ENCODE peak calls at places on chromosomes 11 and 22, in five cellular contexts. One of them, this sample, is unnamed.

GRCh38 chr22:46425011-46425410 is 89.5 kb downstream of the TRMU start:
- DNase-seq in LNCaP clone FGC: no peak
- DNase-seq in PC-9: no peak
- DNase-seq in mammary epithelial cell: peak
- DNase-seq in A549: no peak
- DNase-seq in this sample: no peak

GRCh38 chr11:112745958-112746357 is 215.3 kb upstream of the NCAM1 start:
- DNase-seq in LNCaP clone FGC: no peak
- DNase-seq in PC-9: no peak
- DNase-seq in mammary epithelial cell: no peak
- DNase-seq in A549: no peak
- DNase-seq in this sample: no peak

GRCh38 chr22:46055176-46055850 is 78.4 kb upstream of the WNT7B start:
- DNase-seq in LNCaP clone FGC: no peak
- DNase-seq in PC-9: no peak
- DNase-seq in mammary epithelial cell: peak
- DNase-seq in A549: no peak
- DNase-seq in this sample: peak

GRCh38 chr11:70482529-70482917 is 84.2 kb downstream of the CTTN start:
- DNase-seq in LNCaP clone FGC: no peak
- DNase-seq in PC-9: no peak
- DNase-seq in mammary epithelial cell: no peak
- DNase-seq in A549: no peak
- DNase-seq in this sample: no peak

GRCh38 chr11:102345923-102346322 is 1.1 kb upstream of the BIRC2 start:
- DNase-seq in LNCaP clone FGC: no peak
- DNase-seq in PC-9: no peak
- DNase-seq in mammary epithelial cell: peak
- DNase-seq in A549: peak
- DNase-seq in this sample: no peak

GRCh38 chr11:129372609-129373488 is 2.8 kb upstream of the BARX2 start:
- DNase-seq in LNCaP clone FGC: no peak
- DNase-seq in PC-9: peak
- DNase-seq in mammary epithelial cell: no peak
- DNase-seq in A549: no peak
- DNase-seq in this sample: no peak

GRCh38 chr11:1081601-1082311 is 7.1 kb downstream of the MUC2 start:
- DNase-seq in LNCaP clone FGC: no peak
- DNase-seq in PC-9: no peak
- DNase-seq in mammary epithelial cell: no peak
- DNase-seq in A549: no peak
- DNase-seq in this sample: peak

GRCh38 chr22:22037740-22038139 is 55.2 kb upstream of the TOP3B start:
- DNase-seq in LNCaP clone FGC: no peak
- DNase-seq in PC-9: no peak
- DNase-seq in mammary epithelial cell: no peak
- DNase-seq in A549: no peak
- DNase-seq in this sample: no peak

GRCh38 chr22:46060292-46061123 is 83.5 kb upstream of the WNT7B start:
- DNase-seq in LNCaP clone FGC: no peak
- DNase-seq in PC-9: no peak
- DNase-seq in mammary epithelial cell: peak
- DNase-seq in A549: no peak
- DNase-seq in this sample: no peak

GRCh38 chr22:38862375-38863329 is 9.4 kb downstream of the CBX6 start:
- DNase-seq in LNCaP clone FGC: no peak
- DNase-seq in PC-9: no peak
- DNase-seq in mammary epithelial cell: no peak
- DNase-seq in A549: no peak
- DNase-seq in this sample: peak

GRCh38 chr22:49368976-49369725 is 458.5 kb downstream of the BRD1 start:
- DNase-seq in LNCaP clone FGC: no peak
- DNase-seq in PC-9: no peak
- DNase-seq in mammary epithelial cell: no peak
- DNase-seq in A549: peak
- DNase-seq in this sample: no peak

GRCh38 chr11:16182553-16182952 is 173.8 kb downstream of the SOX6 start:
- DNase-seq in LNCaP clone FGC: no peak
- DNase-seq in PC-9: no peak
- DNase-seq in mammary epithelial cell: no peak
- DNase-seq in A549: no peak
- DNase-seq in this sample: no peak

GRCh38 chr11:100930185-100930778 is 199.3 kb downstream of the PGR start:
- DNase-seq in LNCaP clone FGC: no peak
- DNase-seq in PC-9: no peak
- DNase-seq in mammary epithelial cell: peak
- DNase-seq in A549: peak
- DNase-seq in this sample: no peak

GRCh38 chr11:117796456-117797428 is at the start of gene DSCAML1:
- DNase-seq in LNCaP clone FGC: no peak
- DNase-seq in PC-9: no peak
- DNase-seq in mammary epithelial cell: no peak
- DNase-seq in A549: no peak
- DNase-seq in this sample: no peak

GRCh38 chr22:46337870-46338269 is 2.4 kb downstream of the TRMU start:
- DNase-seq in LNCaP clone FGC: no peak
- DNase-seq in PC-9: no peak
- DNase-seq in mammary epithelial cell: no peak
- DNase-seq in A549: no peak
- DNase-seq in this sample: peak

GRCh38 chr11:121671276-121672168 is 218.8 kb upstream of the SORL1-AS1 start:
- DNase-seq in LNCaP clone FGC: peak
- DNase-seq in PC-9: no peak
- DNase-seq in mammary epithelial cell: no peak
- DNase-seq in A549: no peak
- DNase-seq in this sample: no peak

GRCh38 chr22:45587638-45588481 is 83.8 kb upstream of the ATXN10 start:
- DNase-seq in LNCaP clone FGC: no peak
- DNase-seq in PC-9: peak
- DNase-seq in mammary epithelial cell: no peak
- DNase-seq in A549: peak
- DNase-seq in this sample: no peak

GRCh38 chr11:87020336-87020735 is 17.4 kb upstream of the TMEM135 start:
- DNase-seq in LNCaP clone FGC: no peak
- DNase-seq in PC-9: no peak
- DNase-seq in mammary epithelial cell: no peak
- DNase-seq in A549: no peak
- DNase-seq in this sample: no peak

GRCh38 chr11:102293873-102294601 is 23.2 kb upstream of the BIRC3 start:
- DNase-seq in LNCaP clone FGC: no peak
- DNase-seq in PC-9: no peak
- DNase-seq in mammary epithelial cell: peak
- DNase-seq in A549: peak
- DNase-seq in this sample: no peak

GRCh38 chr22:28051787-28052356 is 132.8 kb upstream of the PITPNB start:
- DNase-seq in LNCaP clone FGC: no peak
- DNase-seq in PC-9: peak
- DNase-seq in mammary epithelial cell: peak
- DNase-seq in A549: peak
- DNase-seq in this sample: no peak

GRCh38 chr11:58574851-58575250 is 805 bp downstream of the LPXN start:
- DNase-seq in LNCaP clone FGC: no peak
- DNase-seq in PC-9: no peak
- DNase-seq in mammary epithelial cell: peak
- DNase-seq in A549: no peak
- DNase-seq in this sample: no peak

GRCh38 chr11:96426356-96427103 is 36.7 kb downstream of the JRKL start:
- DNase-seq in LNCaP clone FGC: peak
- DNase-seq in PC-9: no peak
- DNase-seq in mammary epithelial cell: peak
- DNase-seq in A549: peak
- DNase-seq in this sample: no peak

GRCh38 chr11:71999360-71999759 is 651 bp downstream of the IL18BP start:
- DNase-seq in LNCaP clone FGC: no peak
- DNase-seq in PC-9: no peak
- DNase-seq in mammary epithelial cell: no peak
- DNase-seq in A549: no peak
- DNase-seq in this sample: no peak

GRCh38 chr11:107606122-107606521 is 15.2 kb downstream of the ELMOD1 start:
- DNase-seq in LNCaP clone FGC: no peak
- DNase-seq in PC-9: no peak
- DNase-seq in mammary epithelial cell: no peak
- DNase-seq in A549: no peak
- DNase-seq in this sample: no peak

GRCh38 chr11:13287681-13288080 is 10.1 kb downstream of the BMAL1 start:
- DNase-seq in LNCaP clone FGC: no peak
- DNase-seq in PC-9: no peak
- DNase-seq in mammary epithelial cell: no peak
- DNase-seq in A549: no peak
- DNase-seq in this sample: no peak

GRCh38 chr22:43829448-43829821 is 17.3 kb upstream of the EFCAB6 start:
- DNase-seq in LNCaP clone FGC: no peak
- DNase-seq in PC-9: no peak
- DNase-seq in mammary epithelial cell: no peak
- DNase-seq in A549: no peak
- DNase-seq in this sample: peak

GRCh38 chr11:6298605-6299004 is 21.7 kb downstream of the CAVIN3 start:
- DNase-seq in LNCaP clone FGC: no peak
- DNase-seq in PC-9: peak
- DNase-seq in mammary epithelial cell: peak
- DNase-seq in A549: peak
- DNase-seq in this sample: peak

GRCh38 chr11:34624069-34624468 is 3.2 kb downstream of the EHF start:
- DNase-seq in LNCaP clone FGC: no peak
- DNase-seq in PC-9: peak
- DNase-seq in mammary epithelial cell: no peak
- DNase-seq in A549: no peak
- DNase-seq in this sample: no peak

GRCh38 chr11:36162909-36163434 is 126.3 kb downstream of the COMMD9 start:
- DNase-seq in LNCaP clone FGC: no peak
- DNase-seq in PC-9: no peak
- DNase-seq in mammary epithelial cell: no peak
- DNase-seq in A549: no peak
- DNase-seq in this sample: no peak

GRCh38 chr22:45942787-45943493 is 34.0 kb downstream of the WNT7B start:
- DNase-seq in LNCaP clone FGC: no peak
- DNase-seq in PC-9: no peak
- DNase-seq in mammary epithelial cell: peak
- DNase-seq in A549: no peak
- DNase-seq in this sample: no peak

GRCh38 chr11:126989942-126990715 is 10.4 kb downstream of the KIRREL3 start:
- DNase-seq in LNCaP clone FGC: peak
- DNase-seq in PC-9: peak
- DNase-seq in mammary epithelial cell: peak
- DNase-seq in A549: peak
- DNase-seq in this sample: peak
- TF ChIP-seq CTCF in LNCaP clone FGC: peak
- TF ChIP-seq CTCF in PC-9: peak
- TF ChIP-seq CTCF in mammary epithelial cell: peak
- TF ChIP-seq CTCF in A549: peak
- TF ChIP-seq CTCF in this sample: peak

GRCh38 chr22:50459443-50460140 is 15.2 kb downstream of the SBF1 start:
- DNase-seq in LNCaP clone FGC: no peak
- DNase-seq in PC-9: no peak
- DNase-seq in mammary epithelial cell: no peak
- DNase-seq in A549: no peak
- DNase-seq in this sample: no peak
- TF ChIP-seq CTCF in LNCaP clone FGC: no peak
- TF ChIP-seq CTCF in PC-9: no peak
- TF ChIP-seq CTCF in mammary epithelial cell: no peak
- TF ChIP-seq CTCF in A549: no peak
- TF ChIP-seq CTCF in this sample: no peak

DNA sequence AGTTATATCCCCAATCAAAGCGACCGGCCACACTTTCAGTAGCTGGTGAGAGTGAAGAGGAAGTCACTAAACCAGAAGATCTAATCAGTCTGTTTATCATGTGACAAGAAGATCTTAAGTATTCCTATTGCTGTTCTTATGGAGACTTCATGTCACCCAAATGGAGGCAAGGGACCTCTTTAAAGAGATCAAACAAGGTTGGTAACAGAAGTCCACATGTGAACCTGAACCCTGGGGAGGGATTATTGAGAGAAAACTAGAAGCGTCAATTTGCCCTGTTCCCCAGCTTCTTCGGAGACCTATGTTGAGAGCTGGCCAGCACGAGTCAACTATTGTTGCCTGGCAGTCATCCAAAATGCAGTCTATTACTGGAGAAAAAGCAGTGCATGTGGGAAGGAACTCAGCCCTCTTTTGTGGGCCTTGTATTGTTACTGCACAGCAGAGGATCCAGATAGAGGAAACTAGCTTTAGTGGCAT is 76.9 kb upstream of the CTSC start:
- DNase-seq in LNCaP clone FGC: no peak
- DNase-seq in PC-9: peak
- DNase-seq in mammary epithelial cell: peak
- DNase-seq in A549: no peak
- DNase-seq in this sample: peak
- TF ChIP-seq CTCF in LNCaP clone FGC: no peak
- TF ChIP-seq CTCF in PC-9: no peak
- TF ChIP-seq CTCF in mammary epithelial cell: no peak
- TF ChIP-seq CTCF in A549: no peak
- TF ChIP-seq CTCF in this sample: no peak

GRCh38 chr11:61574611-61575010 is 6.3 kb downstream of the SYT7 start:
- DNase-seq in LNCaP clone FGC: no peak
- DNase-seq in PC-9: no peak
- DNase-seq in mammary epithelial cell: no peak
- DNase-seq in A549: no peak
- DNase-seq in this sample: no peak

GRCh38 chr11:61577383-61578118 is 3.3 kb downstream of the SYT7 start:
- DNase-seq in LNCaP clone FGC: no peak
- DNase-seq in PC-9: no peak
- DNase-seq in mammary epithelial cell: no peak
- DNase-seq in A549: peak
- DNase-seq in this sample: no peak

GRCh38 chr11:61578819-61579218 is 2.1 kb downstream of the SYT7 start:
- DNase-seq in LNCaP clone FGC: no peak
- DNase-seq in PC-9: no peak
- DNase-seq in mammary epithelial cell: no peak
- DNase-seq in A549: no peak
- DNase-seq in this sample: no peak

GRCh38 chr11:61572913-61573312 is 8.0 kb downstream of the SYT7 start:
- DNase-seq in LNCaP clone FGC: no peak
- DNase-seq in PC-9: no peak
- DNase-seq in mammary epithelial cell: no peak
- DNase-seq in A549: no peak
- DNase-seq in this sample: no peak

DNA sequence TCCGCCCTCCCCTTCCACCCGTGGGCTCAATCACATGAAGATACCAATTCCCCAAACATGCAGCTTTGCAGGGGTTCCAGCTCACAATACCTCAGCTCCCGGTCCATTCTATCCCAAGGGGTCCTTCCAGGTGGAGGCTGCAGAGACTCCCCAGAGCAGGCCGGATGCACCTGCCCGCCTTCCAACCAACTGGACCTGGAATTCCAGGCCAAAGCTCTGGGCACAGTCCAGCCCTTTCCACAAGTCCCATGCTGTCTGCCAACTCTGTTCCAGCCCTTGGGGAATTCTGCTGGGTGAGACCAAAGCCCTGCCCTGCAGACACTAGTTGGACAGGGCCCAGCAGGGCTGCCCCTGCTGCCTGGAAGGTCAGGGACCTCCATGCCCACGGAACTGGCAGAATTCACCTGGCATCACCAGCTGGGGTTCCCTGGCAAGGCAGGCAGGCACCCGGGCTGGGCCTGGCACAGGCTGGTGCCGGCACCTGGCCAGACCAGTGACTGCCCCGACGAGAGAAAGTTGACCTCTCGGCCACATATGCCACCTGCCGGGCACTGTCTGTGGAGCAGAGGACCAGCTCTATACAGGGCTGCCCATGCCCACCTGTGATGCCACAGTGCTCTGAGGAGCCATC is 4.9 kb downstream of the SYT7 start:
- DNase-seq in LNCaP clone FGC: no peak
- DNase-seq in PC-9: no peak
- DNase-seq in mammary epithelial cell: no peak
- DNase-seq in A549: no peak
- DNase-seq in this sample: no peak
- TF ChIP-seq CTCF in LNCaP clone FGC: peak
- TF ChIP-seq CTCF in PC-9: no peak
- TF ChIP-seq CTCF in mammary epithelial cell: no peak
- TF ChIP-seq CTCF in A549: no peak
- TF ChIP-seq CTCF in this sample: no peak